ENCODE peak calls at places on chromosomes 2 and 18, in five cellular contexts. P, E, B, K and J are unnamed samples. For H3K79me2, the result is how much of the 10 kb centered on the place peaks cover.

GRCh38 chr2:177799531-177799930 is 273.0 kb downstream of the PDE11A start:
- DNase-seq in K (no peak), B (peak), P (peak), E (no peak), J (no peak)

GRCh38 chr2:96485751-96486643 is 19.2 kb downstream of the NEURL3 start:
- DNase-seq in B (no peak), E (peak), K (peak), P (peak), J (no peak)

GRCh38 chr18:56330381-56331115 is 307.8 kb downstream of the TXNL1 start:
- DNase-seq in K (no peak), P (no peak), B (no peak), E (no peak), J (no peak)

GRCh38 chr18:76494181-76494540 is 881 bp downstream of the ZNF516 start:
- DNase-seq in B (no peak), K (no peak), E (no peak), P (peak), J (no peak)

GRCh38 chr2:70887550-70888229 is 48.0 kb upstream of the ATP6V1B1 start:
- DNase-seq in B (peak), P (no peak), K (peak), E (no peak), J (no peak)

GRCh38 chr2:241771286-241772062 is 5.1 kb upstream of the GAL3ST2 start:
- DNase-seq in K (peak), P (peak), E (no peak), B (no peak), J (no peak)

GRCh38 chr2:217650716-217651360 is 352.0 kb downstream of the TNS1 start:
- DNase-seq in P (peak), E (no peak), K (peak), B (peak), J (peak)

GRCh38 chr18:2376707-2377106 is 194.6 kb downstream of the METTL4 start:
- DNase-seq in B (no peak), K (no peak), P (no peak), E (no peak), J (no peak)

GRCh38 chr2:46644690-46645385 is 165.5 kb downstream of the TMEM247 start:
- DNase-seq in P (no peak), K (no peak), E (no peak), B (no peak), J (no peak)

GRCh38 chr2:67649331-67650071 is 252.4 kb downstream of the ETAA1 start:
- DNase-seq in E (no peak), B (no peak), K (no peak), P (no peak), J (no peak)

GRCh38 chr2:168851674-168852320 is 38.4 kb downstream of the SPC25 start:
- DNase-seq in K (no peak), E (no peak), P (no peak), B (peak), J (peak)

GRCh38 chr2:46925444-46926351 is 10.1 kb upstream of the MCFD2 start:
- DNase-seq in P (no peak), B (no peak), K (no peak), E (no peak), J (no peak)

GRCh38 chr2:233036162-233036838 is 3.8 kb downstream of the NEU2 start:
- DNase-seq in E (no peak), K (no peak), P (no peak), B (no peak), J (no peak)

GRCh38 chr2:65349863-65350262 is 82.5 kb downstream of the SPRED2 start:
- DNase-seq in P (peak), E (no peak), K (no peak), B (peak), J (no peak)

GRCh38 chr2:181988154-181988924 is 2.7 kb downstream of the PPP1R1C start:
- DNase-seq in E (no peak), K (no peak), B (no peak), P (no peak), J (no peak)

GRCh38 chr2:43083710-43084698 is 142.4 kb downstream of the ZFP36L2 start:
- DNase-seq in E (no peak), B (peak), K (no peak), P (no peak), J (no peak)

GRCh38 chr2:120934891-120935338 is 199.2 kb downstream of the GLI2 start:
- DNase-seq in E (no peak), P (peak), K (no peak), B (no peak), J (peak)

GRCh38 chr2:2026252-2026831 is 282.0 kb upstream of the PXDN start:
- DNase-seq in P (peak), K (no peak), E (no peak), B (no peak), J (no peak)

GRCh38 chr18:7908686-7909299 is 341.7 kb downstream of the PTPRM start:
- DNase-seq in P (no peak), K (no peak), B (no peak), E (no peak), J (no peak)

GRCh38 chr2:79713131-79713785 is 200.4 kb downstream of the CTNNA2 start:
- DNase-seq in P (no peak), E (no peak), K (no peak), B (no peak), J (no peak)

GRCh38 chr18:11948852-11949523 is 32.3 kb upstream of the IMPA2 start:
- DNase-seq in K (no peak), P (peak), B (no peak), E (no peak), J (no peak)

GRCh38 chr2:221943078-221943810 is 355.6 kb downstream of the PAX3 start:
- DNase-seq in E (no peak), P (no peak), K (no peak), B (no peak), J (no peak)

GRCh38 chr2:75560022-75560767 is 544 bp downstream of the EVA1A start:
- DNase-seq in K (peak), P (no peak), E (no peak), B (no peak), J (no peak)

GRCh38 chr18:79117791-79118190 is 48.6 kb downstream of the ATP9B start:
- DNase-seq in P (no peak), E (no peak), B (no peak), K (no peak), J (no peak)

GRCh38 chr2:232492236-232492848 is 4.7 kb upstream of the ECEL1 start:
- DNase-seq in K (no peak), P (no peak), B (no peak), E (no peak), J (no peak)

GRCh38 chr18:41391616-41392610 is 563.1 kb upstream of the PIK3C3 start:
- DNase-seq in P (peak), K (peak), B (peak), E (no peak), J (no peak)

GRCh38 chr2:1546023-1546591 is 132.8 kb downstream of the TPO start:
- DNase-seq in P (peak), B (peak), E (no peak), K (peak), J (peak)

GRCh38 chr2:43288417-43289305 is 62.3 kb upstream of the ZFP36L2 start:
- DNase-seq in B (no peak), P (no peak), E (no peak), K (no peak), J (no peak)

GRCh38 chr2:38526195-38526594 is 76.5 kb downstream of the HNRNPLL start:
- DNase-seq in K (no peak), E (no peak), B (no peak), P (no peak), J (no peak)

GRCh38 chr2:55431982-55432627 is 12.4 kb upstream of the CCDC88A start:
- DNase-seq in B (no peak), K (no peak), E (no peak), P (peak), J (peak)

GRCh38 chr18:2173464-2173863 is 397.8 kb downstream of the METTL4 start:
- DNase-seq in K (no peak), P (no peak), B (no peak), E (no peak), J (no peak)

GRCh38 chr2:218329027-218329825 is 27.4 kb upstream of the CATIP start:
- DNase-seq in B (no peak), E (peak), K (no peak), P (no peak), J (no peak)

GRCh38 chr2:67399831-67400489 is 2.8 kb downstream of the ETAA1 start:
- DNase-seq in K (no peak), P (no peak), B (no peak), E (no peak), J (no peak)

GRCh38 chr2:88654714-88655113 is 27.4 kb upstream of the EIF2AK3 start:
- DNase-seq in B (no peak), P (no peak), K (no peak), E (no peak), J (no peak)

GRCh38 chr2:42835577-42836371 is 43.4 kb upstream of the HAAO start:
- DNase-seq in B (no peak), E (no peak), K (peak), P (peak), J (no peak)

GRCh38 chr2:212013656-212014055 is 524.9 kb downstream of the ERBB4 start:
- DNase-seq in B (no peak), E (no peak), P (no peak), K (no peak), J (no peak)

GRCh38 chr2:66445076-66445724 is 10.3 kb downstream of the MEIS1 start:
- DNase-seq in B (no peak), E (no peak), P (no peak), K (peak), J (no peak)

GRCh38 chr18:46866524-46866923 is 50.8 kb downstream of the PIAS2 start:
- DNase-seq in B (no peak), K (no peak), E (no peak), P (no peak), J (no peak)

GRCh38 chr2:85481818-85482777 is 56.9 kb upstream of the MAT2A start:
- DNase-seq in E (no peak), P (no peak), K (no peak), B (no peak), J (no peak)
- H3K79me2 ChIP-seq in E (under half), P (under half), K (under half), B (under half), J (under half)

GRCh38 chr2:17979707-17980106 is 101.2 kb downstream of the KCNS3 start:
- DNase-seq in E (no peak), K (no peak), B (no peak), P (no peak), J (no peak)
- TF ChIP-seq SP1 in E (no peak), K (no peak), B (no peak), P (no peak), J (no peak)

DNA sequence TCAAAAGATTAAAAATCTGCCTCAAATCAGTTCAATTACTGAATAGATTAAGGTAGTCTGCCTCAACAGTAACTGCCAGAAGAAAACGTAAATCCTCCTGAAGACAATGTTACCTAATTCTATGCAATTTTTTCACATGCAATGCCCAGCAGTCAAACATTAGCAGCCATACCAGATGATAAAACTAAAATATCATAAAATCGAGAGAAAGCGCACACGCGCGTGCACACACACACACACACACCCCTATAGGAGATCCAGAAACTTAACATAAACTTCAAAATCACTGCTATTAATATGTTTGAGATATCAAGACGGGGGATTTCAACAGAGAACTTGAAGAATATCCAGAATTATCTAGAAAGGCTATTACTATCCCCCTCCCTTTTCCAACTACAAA is 32.9 kb downstream of the ROCK2 start:
- DNase-seq in P (no peak), K (no peak), B (no peak), E (no peak), J (no peak)
- H3K79me2 ChIP-seq in P (half or more), K (half or more), B (half or more), E (under half), J (half or more)

GRCh38 chr2:62998949-62999348 is 51.7 kb upstream of the OTX1 start:
- DNase-seq in E (no peak), B (no peak), P (no peak), K (no peak), J (no peak)
- TF ChIP-seq SP1 in E (no peak), B (no peak), P (no peak), K (no peak), J (no peak)

GRCh38 chr2:240452471-240453256 is 17.2 kb downstream of the GPC1 start:
- DNase-seq in P (peak), K (peak), B (peak), E (no peak), J (no peak)

GRCh38 chr2:240450532-240451107 is 15.2 kb downstream of the GPC1 start:
- DNase-seq in P (no peak), K (no peak), E (no peak), B (no peak), J (no peak)

GRCh38 chr2:240451791-240452470 is 16.5 kb downstream of the GPC1 start:
- DNase-seq in P (no peak), E (no peak), K (no peak), B (no peak), J (no peak)

GRCh38 chr2:240449764-240450531 is 14.5 kb downstream of the GPC1 start:
- DNase-seq in B (no peak), K (no peak), E (no peak), P (no peak), J (no peak)

GRCh38 chr2:240451108-240451611 is 15.7 kb downstream of the GPC1 start:
- DNase-seq in P (no peak), E (no peak), K (no peak), B (no peak), J (no peak)
- H3K79me2 ChIP-seq in P (under half), E (under half), K (under half), B (under half), J (half or more)

GRCh38 chr2:174431902-174432301 is 36.4 kb downstream of the SCRN3 start:
- DNase-seq in E (no peak), K (no peak), B (no peak), P (no peak), J (no peak)

GRCh38 chr2:174439323-174439722 is 43.8 kb downstream of the SCRN3 start:
- DNase-seq in B (no peak), K (no peak), P (no peak), E (no peak), J (no peak)

GRCh38 chr2:174439950-174440349 is 44.4 kb downstream of the SCRN3 start:
- DNase-seq in B (no peak), K (no peak), P (no peak), E (no peak), J (no peak)

GRCh38 chr2:174438146-174438886 is 42.8 kb downstream of the SCRN3 start:
- DNase-seq in K (no peak), E (no peak), B (no peak), P (no peak), J (no peak)

GRCh38 chr2:174436351-174436750 is 40.8 kb downstream of the SCRN3 start:
- DNase-seq in P (no peak), B (no peak), E (no peak), K (no peak), J (no peak)
- TF ChIP-seq SP1 in P (no peak), B (no peak), E (no peak), K (no peak), J (no peak)

DNA sequence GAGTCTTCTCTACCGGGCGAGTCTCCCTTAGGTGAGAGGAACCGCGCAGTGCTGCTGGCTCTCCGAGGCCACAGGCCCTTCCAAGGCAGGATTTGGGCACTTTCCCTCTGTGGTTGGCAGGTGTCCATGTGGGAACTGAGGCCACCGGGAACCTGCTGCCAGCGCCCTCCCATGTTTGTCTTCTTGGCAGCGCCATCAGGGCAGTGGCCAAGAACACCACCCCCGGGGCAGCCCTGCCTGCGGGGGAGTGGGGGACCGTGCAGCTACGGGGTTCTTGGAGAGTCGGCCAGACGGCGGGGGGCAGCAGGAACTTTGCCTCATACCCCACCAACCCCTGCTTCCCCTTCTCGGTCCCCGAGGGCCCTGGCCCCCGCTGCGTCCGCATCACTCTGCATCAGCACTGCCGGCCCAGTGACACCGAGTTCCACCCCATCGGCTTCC is 10.0 kb downstream of the CAPN10 start:
- DNase-seq in K (no peak), B (no peak), P (no peak), E (no peak), J (no peak)
- H3K79me2 ChIP-seq in K (under half), B (under half), P (under half), E (under half), J (under half)

DNA sequence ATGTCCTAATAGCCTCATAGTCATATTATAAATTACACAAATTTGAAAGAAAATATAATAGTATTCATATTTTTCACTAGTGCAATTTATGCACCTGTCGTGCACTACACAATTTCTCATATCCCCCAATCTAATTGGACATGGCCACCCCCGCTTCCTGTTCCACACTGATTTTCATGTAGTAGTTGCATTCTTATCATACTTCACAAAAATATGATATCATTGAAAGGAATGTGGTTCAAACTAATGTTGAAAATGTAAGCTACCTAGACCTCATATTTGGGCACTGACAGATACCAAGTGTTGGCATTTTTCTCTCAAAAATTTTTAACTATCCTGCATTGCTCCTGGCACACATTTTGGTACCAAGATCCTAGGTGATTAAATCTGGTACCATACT is 985.5 kb upstream of the POU3F3 start:
- DNase-seq in E (no peak), K (no peak), P (no peak), B (no peak), J (no peak)
- TF ChIP-seq SP1 in E (no peak), K (no peak), P (no peak), B (no peak), J (no peak)